ENCODE peak calls at places on chromosomes 4 and X, in seven cellular contexts. D, A, Y, M, Z, R and O are unnamed samples.

GRCh38 chrX:71163010-71163409 is 18.4 kb downstream of the NLGN3 start:
- DNase-seq in D (no peak), A (no peak), Y (no peak), M (no peak), Z (no peak), R (no peak), O (peak)

GRCh38 chrX:20361890-20362262 is 95.2 kb upstream of the RPS6KA3 start:
- DNase-seq in D (no peak), A (peak), Y (peak), M (no peak), Z (no peak), R (no peak), O (no peak)

GRCh38 chr4:182354867-182355266 is 111.7 kb downstream of the TENM3 start:
- DNase-seq in D (no peak), A (no peak), Y (no peak), M (no peak), Z (no peak), R (no peak), O (no peak)

GRCh38 chr4:173834151-173834550 is 304.1 kb upstream of the HAND2 start:
- DNase-seq in D (no peak), A (peak), Y (peak), M (peak), Z (no peak), R (no peak), O (peak)

GRCh38 chr4:105296672-105297071 is 150.0 kb downstream of the TET2 start:
- DNase-seq in D (no peak), A (no peak), Y (no peak), M (no peak), Z (no peak), R (no peak), O (no peak)

GRCh38 chrX:5869786-5870185 is 358.9 kb downstream of the NLGN4X start:
- DNase-seq in D (no peak), A (no peak), Y (no peak), M (no peak), Z (no peak), R (no peak), O (no peak)

GRCh38 chr4:121421594-121421993 is 40.8 kb upstream of the QRFPR start:
- DNase-seq in D (peak), A (no peak), Y (peak), M (peak), Z (no peak), R (no peak), O (peak)

GRCh38 chr4:179698321-179698720 is 2256.1 kb upstream of the AGA start:
- DNase-seq in D (no peak), A (no peak), Y (no peak), M (no peak), Z (no peak), R (no peak), O (no peak)

GRCh38 chr4:55386073-55386472 is 9.7 kb upstream of the TMEM165 start:
- DNase-seq in D (no peak), A (peak), Y (peak), M (peak), Z (peak), R (peak), O (peak)

GRCh38 chr4:112927544-112927943 is 121.9 kb upstream of the ANK2 start:
- DNase-seq in D (no peak), A (no peak), Y (peak), M (no peak), Z (no peak), R (no peak), O (no peak)

GRCh38 chr4:129543299-129543698 is 447.3 kb downstream of the C4orf33 start:
- DNase-seq in D (no peak), A (no peak), Y (no peak), M (no peak), Z (no peak), R (no peak), O (no peak)

GRCh38 chrX:115561605-115562491 is 874 bp downstream of the PLS3 start:
- DNase-seq in D (no peak), A (peak), Y (peak), M (no peak), Z (peak), R (no peak), O (peak)

GRCh38 chr4:8371251-8371995 is 69.1 kb downstream of the ACOX3 start:
- DNase-seq in D (no peak), A (no peak), Y (no peak), M (no peak), Z (no peak), R (no peak), O (no peak)

GRCh38 chr4:145567471-145567870 is 51.7 kb upstream of the MMAA start:
- DNase-seq in D (no peak), A (no peak), Y (no peak), M (no peak), Z (no peak), R (no peak), O (no peak)

GRCh38 chrX:131746491-131746968 is 202.7 kb downstream of the OR13H1 start:
- DNase-seq in D (peak), A (peak), Y (no peak), M (peak), Z (peak), R (peak), O (no peak)

GRCh38 chr4:140426610-140427103 is 791 bp downstream of the CLGN start:
- DNase-seq in D (peak), A (peak), Y (peak), M (no peak), Z (peak), R (peak), O (peak)

DNA sequence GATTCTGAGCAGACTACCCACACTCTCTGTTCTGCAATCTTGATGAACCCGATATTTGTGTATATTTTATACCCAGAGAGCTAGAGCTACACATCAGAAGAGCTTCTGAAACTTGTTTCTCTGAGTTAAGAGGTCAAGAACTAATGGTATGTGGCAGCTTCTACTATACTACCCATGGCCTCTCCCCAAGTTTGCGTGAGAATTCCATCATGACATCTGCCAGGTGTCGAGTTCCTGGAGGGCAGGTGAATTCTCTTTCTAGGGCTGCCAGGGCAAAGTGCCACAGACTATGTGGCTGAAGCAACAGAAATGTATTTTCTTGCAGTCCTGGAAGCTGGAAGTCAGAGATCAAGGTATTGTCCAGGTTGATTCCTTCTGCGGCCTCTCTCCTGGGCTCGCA is 4.4 kb downstream of the SORCS2 start:
- DNase-seq in D (no peak), A (peak), Y (no peak), M (no peak), Z (no peak), R (no peak), O (no peak)
- H3K4me2 ChIP-seq in D (no peak), A (no peak), Y (no peak), M (no peak), Z (no peak), R (no peak), O (no peak)

DNA sequence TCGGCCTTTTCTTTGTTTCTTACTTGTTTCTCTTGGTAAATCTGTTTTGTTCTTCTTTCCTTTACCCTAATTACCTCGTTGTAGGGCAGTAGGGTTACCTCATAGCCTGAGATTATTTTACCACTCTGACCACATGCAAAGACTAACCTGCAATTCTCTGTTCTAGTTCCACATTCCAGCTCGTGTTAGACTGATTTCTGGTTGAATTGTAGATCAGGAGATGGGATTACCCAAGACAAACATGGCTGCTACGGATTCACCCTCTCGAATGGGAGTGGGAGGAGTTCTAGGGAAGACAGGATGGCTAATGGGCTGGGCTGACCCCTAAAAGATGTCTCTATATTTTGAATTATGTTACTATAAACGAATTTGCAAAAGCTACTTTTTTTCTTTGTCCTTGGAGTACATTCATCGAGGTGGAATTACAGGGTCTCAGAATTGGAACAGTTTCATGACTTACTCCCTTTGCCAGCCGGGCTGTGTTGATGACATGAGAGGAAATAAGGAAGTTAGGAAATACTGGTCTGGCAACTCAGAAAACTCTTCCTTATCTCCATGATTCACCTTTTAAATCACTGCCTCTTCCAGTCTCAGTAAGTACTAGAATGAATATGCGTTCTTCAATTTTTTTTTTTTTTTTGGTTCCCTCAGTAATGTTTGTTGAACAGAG is 36.7 kb upstream of the FBXW7 start:
- DNase-seq in D (no peak), A (peak), Y (peak), M (no peak), Z (no peak), R (no peak), O (no peak)
- TF ChIP-seq EZH2phosphoT487 in D (no peak), A (no peak), Y (no peak), M (no peak), Z (no peak), R (no peak), O (no peak)

DNA sequence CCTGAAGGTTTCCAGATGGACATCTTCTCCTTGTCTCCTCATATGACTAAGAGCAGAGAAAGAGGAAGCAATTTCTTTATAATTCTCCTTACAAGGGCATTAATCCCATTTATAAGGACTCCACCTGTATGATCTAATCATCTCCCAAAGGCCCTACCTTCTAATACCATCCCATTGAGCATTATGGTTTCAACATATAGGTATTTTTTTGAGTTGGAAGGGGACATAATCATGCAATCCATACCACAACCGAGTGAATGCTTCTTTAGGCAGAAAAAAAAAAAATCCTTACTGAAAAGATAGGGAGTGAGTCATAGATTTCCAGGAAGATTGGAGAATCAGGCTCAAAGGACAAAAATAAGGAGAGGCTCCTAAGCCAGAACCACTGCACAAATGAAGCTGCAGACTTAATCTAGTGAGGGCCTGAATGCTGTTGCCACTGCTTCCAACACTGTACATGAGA is 312.5 kb upstream of the HS3ST1 start:
- DNase-seq in D (no peak), A (peak), Y (no peak), M (no peak), Z (no peak), R (no peak), O (no peak)
- H2AFZ ChIP-seq in D (no peak), A (no peak), Y (no peak), M (peak), Z (no peak), R (no peak), O (no peak)

GRCh38 chr4:59258002-59258401 is 1942.1 kb upstream of the ADGRL3 start:
- DNase-seq in D (no peak), A (peak), Y (no peak), M (no peak), Z (no peak), R (no peak), O (no peak)
- H3K4me2 ChIP-seq in D (no peak), A (no peak), Y (no peak), M (no peak), Z (no peak), R (no peak), O (no peak)